ENCODE peak calls at places on chromosomes 3 and 15, in five cellular contexts. I, M, C, N and O are unnamed samples.
A peak's percentile ranks its signal among the peaks of the same experiment; 100 is the strongest.

GRCh38 chr3:58471025-58471887 is 20.6 kb upstream of the KCTD6 start:
- DNase-seq in I (peak; percentile 94), M (peak; percentile 98), C (peak; percentile 58), N (peak; percentile 21), O (peak; percentile 92)

GRCh38 chr3:157122116-157122515 is 37.8 kb downstream of the CCNL1 start:
- DNase-seq in I (no peak), M (peak; percentile 95), C (no peak), N (no peak), O (no peak)

GRCh38 chr3:184062637-184063036 is 9.8 kb downstream of the HTR3C start:
- DNase-seq in I (no peak), M (no peak), C (no peak), N (no peak), O (no peak)

GRCh38 chr3:194983620-194984019 is 287.3 kb downstream of the XXYLT1 start:
- DNase-seq in I (no peak), M (no peak), C (no peak), N (no peak), O (no peak)

GRCh38 chr3:51799879-51800757 is 21.1 kb upstream of the IQCF6 start:
- DNase-seq in I (peak; percentile 64), M (peak; percentile 78), C (no peak), N (peak; percentile 28), O (peak; percentile 52)

GRCh38 chr15:38895326-38896282 is 331.0 kb upstream of the RASGRP1 start:
- DNase-seq in I (no peak), M (peak; percentile 78), C (no peak), N (no peak), O (no peak)

GRCh38 chr3:69410301-69410700 is 24.4 kb upstream of the FRMD4B start:
- DNase-seq in I (peak; percentile 60), M (peak; percentile 62), C (peak; percentile 51), N (peak; percentile 69), O (peak; percentile 38)

GRCh38 chr3:113560845-113561623 is 28.7 kb downstream of the SIDT1 start:
- DNase-seq in I (no peak), M (peak; percentile 41), C (no peak), N (no peak), O (no peak)

GRCh38 chr3:145807990-145808389 is 353.0 kb downstream of the PLOD2 start:
- DNase-seq in I (peak; percentile 5), M (peak; percentile 56), C (no peak), N (no peak), O (peak; percentile 66)

GRCh38 chr3:52719618-52720017 is 13.7 kb downstream of the SPCS1 start:
- DNase-seq in I (no peak), M (no peak), C (no peak), N (no peak), O (no peak)

GRCh38 chr3:59573911-59574310 is 524.1 kb upstream of the CFAP20DC start:
- DNase-seq in I (no peak), M (peak; percentile 91), C (no peak), N (no peak), O (no peak)

GRCh38 chr15:88911766-88912118 is 1.4 kb downstream of the MFGE8 start:
- DNase-seq in I (no peak), M (peak; percentile 74), C (no peak), N (no peak), O (no peak)

GRCh38 chr3:9172851-9173320 is 76.6 kb downstream of the SRGAP3 start:
- DNase-seq in I (peak; percentile 31), M (no peak), C (no peak), N (no peak), O (peak; percentile 8)

GRCh38 chr3:137687181-137687880 is 76.8 kb upstream of the SOX14 start:
- DNase-seq in I (no peak), M (no peak), C (no peak), N (no peak), O (no peak)

GRCh38 chr3:64138656-64139375 is 86.5 kb downstream of the PRICKLE2 start:
- DNase-seq in I (no peak), M (no peak), C (no peak), N (no peak), O (no peak)

GRCh38 chr3:71388535-71389120 is 194.9 kb downstream of the FOXP1 start:
- DNase-seq in I (no peak), M (no peak), C (no peak), N (no peak), O (no peak)

GRCh38 chr3:182370949-182371348 is 422.4 kb upstream of the ATP11B start:
- DNase-seq in I (no peak), M (peak; percentile 24), C (no peak), N (no peak), O (no peak)

GRCh38 chr3:36907911-36908646 is 36.8 kb downstream of the TRANK1 start:
- DNase-seq in I (peak; percentile 72), M (peak; percentile 89), C (peak; percentile 15), N (peak; percentile 35), O (no peak)

GRCh38 chr3:124558898-124559649 is 171.2 kb upstream of the UMPS start:
- DNase-seq in I (no peak), M (peak; percentile 91), C (peak; percentile 37), N (no peak), O (peak; percentile 19)

GRCh38 chr3:104102386-104102785 is 1264.3 kb upstream of the ALCAM start:
- DNase-seq in I (peak; percentile 58), M (peak; percentile 68), C (peak; percentile 10), N (no peak), O (peak; percentile 50)

GRCh38 chr15:65833501-65834220 is 35.6 kb upstream of the RAB11A start:
- DNase-seq in I (no peak), M (peak; percentile 18), C (peak; percentile 18), N (no peak), O (peak; percentile 50)

GRCh38 chr15:42502472-42502871 is 7.0 kb downstream of the SNAP23 start:
- DNase-seq in I (no peak), M (no peak), C (no peak), N (no peak), O (no peak)

GRCh38 chr15:51288143-51289065 is 50.0 kb downstream of the CYP19A1 start:
- DNase-seq in I (no peak), M (no peak), C (no peak), N (no peak), O (no peak)

GRCh38 chr15:40307421-40308165 is at the start of gene PLCB2:
- DNase-seq in I (peak; percentile 96), M (no peak), C (no peak), N (peak; percentile 47), O (no peak)

GRCh38 chr3:193118907-193119306 is 122.1 kb upstream of the PLAAT1 start:
- DNase-seq in I (no peak), M (no peak), C (no peak), N (no peak), O (no peak)

GRCh38 chr3:45528429-45528828 is 66.1 kb upstream of the LIMD1 start:
- DNase-seq in I (no peak), M (peak; percentile 69), C (no peak), N (no peak), O (no peak)

GRCh38 chr3:128870327-128870726 is 9.1 kb upstream of the ACAD9 start:
- DNase-seq in I (no peak), M (no peak), C (no peak), N (no peak), O (no peak)

GRCh38 chr3:93981649-93982048 is 1.7 kb downstream of the ARL13B start:
- DNase-seq in I (no peak), M (no peak), C (no peak), N (no peak), O (no peak)

GRCh38 chr3:189626286-189626685 is 4.9 kb upstream of the TP63 start:
- DNase-seq in I (no peak), M (no peak), C (no peak), N (no peak), O (no peak)

GRCh38 chr3:173249457-173249856 is 108.4 kb upstream of the SPATA16 start:
- DNase-seq in I (no peak), M (no peak), C (no peak), N (no peak), O (no peak)

GRCh38 chr3:194672876-194673275 is 885 bp upstream of the LSG1 start:
- DNase-seq in I (no peak), M (no peak), C (no peak), N (no peak), O (no peak)

GRCh38 chr3:169218314-169218983 is 445.1 kb downstream of the MECOM start:
- DNase-seq in I (peak; percentile 8), M (peak; percentile 73), C (peak; percentile 19), N (no peak), O (peak; percentile 78)

GRCh38 chr3:172612871-172613678 is 89.8 kb upstream of the TNFSF10 start:
- DNase-seq in I (no peak), M (no peak), C (no peak), N (no peak), O (no peak)

GRCh38 chr3:97793415-97794019 is 28.3 kb upstream of the CRYBG3 start:
- DNase-seq in I (peak; percentile 63), M (peak; percentile 56), C (no peak), N (no peak), O (peak; percentile 62)

GRCh38 chr15:36912311-36912712 is 188.0 kb downstream of the MEIS2 start:
- DNase-seq in I (no peak), M (peak; percentile 57), C (no peak), N (no peak), O (no peak)